ENCODE peak calls at places on chromosomes 16 and 17, in four cellular contexts. One of them, this sample, is unnamed.

GRCh38 chr16:76913046-76913445 is 277.9 kb upstream of the MON1B start:
- DNase-seq in fibroblast of lung: no peak
- DNase-seq in uterus: no peak
- DNase-seq in body of pancreas: no peak
- DNase-seq in this sample: peak; percentile 19

GRCh38 chr16:82004651-82005490 is 6.4 kb downstream of the SDR42E1 start:
- DNase-seq in fibroblast of lung: no peak
- DNase-seq in uterus: no peak
- DNase-seq in body of pancreas: peak; percentile 77
- DNase-seq in this sample: no peak

GRCh38 chr16:11093578-11094074 is 149.3 kb downstream of the CLEC16A start:
- DNase-seq in fibroblast of lung: no peak
- DNase-seq in uterus: no peak
- DNase-seq in body of pancreas: no peak
- DNase-seq in this sample: no peak

GRCh38 chr17:58281511-58282011 is 826 bp upstream of the MPO start:
- DNase-seq in fibroblast of lung: no peak
- DNase-seq in uterus: no peak
- DNase-seq in body of pancreas: no peak
- DNase-seq in this sample: no peak

GRCh38 chr16:19517424-19518089 is 4.3 kb downstream of the GDE1 start:
- DNase-seq in fibroblast of lung: peak; percentile 45
- DNase-seq in uterus: no peak
- DNase-seq in body of pancreas: no peak
- DNase-seq in this sample: peak; percentile 47

GRCh38 chr16:25868966-25869365 is 177.2 kb downstream of the HS3ST4 start:
- DNase-seq in fibroblast of lung: no peak
- DNase-seq in uterus: no peak
- DNase-seq in body of pancreas: no peak
- DNase-seq in this sample: no peak

GRCh38 chr17:83143817-83144231 is 64.4 kb downstream of the METRNL start:
- DNase-seq in fibroblast of lung: no peak
- DNase-seq in uterus: no peak
- DNase-seq in body of pancreas: no peak
- DNase-seq in this sample: no peak

GRCh38 chr17:72407336-72408121 is 286.7 kb downstream of the SOX9 start:
- DNase-seq in fibroblast of lung: peak; percentile 96
- DNase-seq in uterus: peak; percentile 50
- DNase-seq in body of pancreas: peak; percentile 92
- DNase-seq in this sample: peak; percentile 95

GRCh38 chr17:38958326-38958725 is 8.9 kb downstream of the FBXO47 start:
- DNase-seq in fibroblast of lung: peak; percentile 37
- DNase-seq in uterus: no peak
- DNase-seq in body of pancreas: no peak
- DNase-seq in this sample: peak; percentile 66

GRCh38 chr16:23515881-23516280 is 5.6 kb upstream of the GGA2 start:
- DNase-seq in fibroblast of lung: no peak
- DNase-seq in uterus: no peak
- DNase-seq in body of pancreas: no peak
- DNase-seq in this sample: no peak
- H3K4me1 ChIP-seq in fibroblast of lung: no peaks in the 10 kb centered on the region
- H3K4me1 ChIP-seq in uterus: no peaks in the 10 kb centered on the region
- H3K4me1 ChIP-seq in body of pancreas: peaks cover 6% of the 10 kb centered on the region
- H3K4me1 ChIP-seq in this sample: no peaks in the 10 kb centered on the region

GRCh38 chr17:56845934-56846333 is 12.0 kb downstream of the DGKE start:
- DNase-seq in fibroblast of lung: no peak
- DNase-seq in uterus: no peak
- DNase-seq in body of pancreas: no peak
- DNase-seq in this sample: no peak
- H3K27me3 ChIP-seq in fibroblast of lung: no peaks in the 10 kb centered on the region
- H3K27me3 ChIP-seq in uterus: no peaks in the 10 kb centered on the region
- H3K27me3 ChIP-seq in body of pancreas: no peaks in the 10 kb centered on the region
- H3K27me3 ChIP-seq in this sample: no peaks in the 10 kb centered on the region

GRCh38 chr17:51733166-51733565 is 425.3 kb downstream of the CA10 start:
- DNase-seq in fibroblast of lung: no peak
- DNase-seq in uterus: no peak
- DNase-seq in body of pancreas: no peak
- DNase-seq in this sample: no peak
- H3K4me1 ChIP-seq in fibroblast of lung: no peaks in the 10 kb centered on the region
- H3K4me1 ChIP-seq in uterus: no peaks in the 10 kb centered on the region
- H3K4me1 ChIP-seq in body of pancreas: no peaks in the 10 kb centered on the region
- H3K4me1 ChIP-seq in this sample: no peaks in the 10 kb centered on the region

GRCh38 chr17:40511667-40512221 is 10.3 kb upstream of the TNS4 start:
- DNase-seq in fibroblast of lung: no peak
- DNase-seq in uterus: no peak
- DNase-seq in body of pancreas: no peak
- DNase-seq in this sample: no peak

GRCh38 chr17:40509626-40510327 is 8.4 kb upstream of the TNS4 start:
- DNase-seq in fibroblast of lung: no peak
- DNase-seq in uterus: no peak
- DNase-seq in body of pancreas: no peak
- DNase-seq in this sample: no peak

GRCh38 chr17:40514013-40514875 is 12.8 kb upstream of the TNS4 start:
- DNase-seq in fibroblast of lung: no peak
- DNase-seq in uterus: no peak
- DNase-seq in body of pancreas: no peak
- DNase-seq in this sample: no peak

GRCh38 chr17:40510328-40510648 is 8.9 kb upstream of the TNS4 start:
- DNase-seq in fibroblast of lung: no peak
- DNase-seq in uterus: peak; percentile 77
- DNase-seq in body of pancreas: peak; percentile 32
- DNase-seq in this sample: no peak

DNA sequence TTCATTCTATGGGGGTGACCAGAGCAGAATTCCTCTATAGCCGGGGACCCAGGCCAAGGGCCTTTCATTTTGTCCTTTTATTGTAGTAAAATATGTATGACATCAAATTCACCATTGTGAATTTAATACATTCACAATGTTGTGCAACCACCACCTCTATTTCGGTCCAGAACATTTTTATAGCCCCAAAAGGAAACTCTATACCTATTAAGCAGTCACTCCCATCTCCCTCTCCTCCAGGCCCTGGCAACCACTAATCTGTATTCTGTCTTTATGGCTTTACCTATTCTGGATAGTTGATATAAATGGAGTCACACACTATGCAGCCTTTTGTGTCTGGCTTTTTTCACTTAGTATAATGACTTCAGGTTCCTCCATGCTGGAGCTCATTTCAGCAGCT is 9.7 kb upstream of the TNS4 start:
- DNase-seq in fibroblast of lung: no peak
- DNase-seq in uterus: no peak
- DNase-seq in body of pancreas: no peak
- DNase-seq in this sample: no peak
- H3K27me3 ChIP-seq in fibroblast of lung: no peaks in the 10 kb centered on the region
- H3K27me3 ChIP-seq in uterus: no peaks in the 10 kb centered on the region
- H3K27me3 ChIP-seq in body of pancreas: no peaks in the 10 kb centered on the region
- H3K27me3 ChIP-seq in this sample: no peaks in the 10 kb centered on the region

This sample was measured in adipocyte.